ENCODE peak calls at places on chromosomes 16 and 17, in six cellular contexts. B is activated naive CD4-positive, alpha-beta T cell; H is activated CD8-positive, alpha-beta T cell treated with anti-CD3 and anti-CD28 coated beads, Interleukin-2, amount 10 ng/mL, durations not matched to agents 7 days and 5 days; S is iPS-NIHi11; F is activated CD4-positive, CD25-positive, alpha-beta regulatory T cell; Z is frontal cortex. O is an unnamed sample.

GRCh38 chr17:73532441-73532901 is 111.8 kb downstream of the SDK2 start:
- DNase-seq in B (no peak), H (no peak), S (no peak), F (no peak), Z (no peak), O (no peak)

GRCh38 chr17:12027658-12028057 is 7.0 kb downstream of the MAP2K4 start:
- DNase-seq in B (no peak), H (no peak), S (no peak), F (no peak), Z (no peak), O (no peak)

GRCh38 chr16:80981103-80981502 is 25.6 kb downstream of the CMC2 start:
- DNase-seq in B (no peak), H (no peak), S (no peak), F (no peak), Z (no peak), O (peak)

GRCh38 chr16:19138601-19139000 is 24.8 kb downstream of the ITPRIPL2 start:
- DNase-seq in B (no peak), H (no peak), S (peak), F (no peak), Z (no peak), O (peak)

GRCh38 chr16:8571061-8571596 is 19.2 kb downstream of the TMEM114 start:
- DNase-seq in B (no peak), H (no peak), S (no peak), F (no peak), Z (no peak), O (peak)

GRCh38 chr17:29113334-29113733 is 66.9 kb downstream of the MYO18A start:
- DNase-seq in B (no peak), H (no peak), S (no peak), F (no peak), Z (no peak), O (no peak)

GRCh38 chr17:35214192-35214591 is 20.0 kb upstream of the SLC35G3 start:
- DNase-seq in B (no peak), H (peak), S (no peak), F (peak), Z (no peak), O (no peak)

GRCh38 chr17:34883106-34884000 is 77.9 kb downstream of the CCT6B start:
- DNase-seq in B (no peak), H (no peak), S (peak), F (no peak), Z (no peak), O (no peak)

GRCh38 chr17:10612957-10613744 is 44.0 kb downstream of the MYH3 start:
- DNase-seq in B (no peak), H (no peak), S (no peak), F (no peak), Z (no peak), O (no peak)

GRCh38 chr16:66662445-66663194 is 33.9 kb downstream of the CMTM4 start:
- DNase-seq in B (no peak), H (no peak), S (peak), F (no peak), Z (peak), O (peak)

GRCh38 chr17:82874011-82874835 is 34.4 kb upstream of the ZNF750 start:
- DNase-seq in B (no peak), H (no peak), S (no peak), F (no peak), Z (no peak), O (no peak)

GRCh38 chr17:8125947-8126305 is 2.0 kb upstream of the HES7 start:
- DNase-seq in B (no peak), H (peak), S (no peak), F (no peak), Z (peak), O (no peak)

GRCh38 chr16:85588562-85589503 is 24.3 kb upstream of the GSE1 start:
- DNase-seq in B (no peak), H (no peak), S (no peak), F (no peak), Z (no peak), O (no peak)